ENCODE peak calls at places on chromosomes 5 and 9, in ten cellular contexts. One of them, this sample, is unnamed.

GRCh38 chr9:111662851-111663823 is 1.7 kb downstream of the GNG10 start:
- DNase-seq in CD8-positive, alpha-beta T cell: no peak
- DNase-seq in hepatocyte: peak; percentile 37
- DNase-seq in left ventricle myocardium inferior: no peak
- DNase-seq in psoas muscle: no peak
- DNase-seq in upper lobe of right lung: no peak
- DNase-seq in heart right ventricle: no peak
- DNase-seq in lower lobe of right lung: no peak
- DNase-seq in ascending aorta: no peak
- DNase-seq in adrenal gland: no peak
- DNase-seq in this sample: peak; percentile 67

GRCh38 chr5:26388946-26389345 is 649.4 kb downstream of the CDH9 start:
- DNase-seq in lower lobe of right lung: no peak
- DNase-seq in upper lobe of right lung: no peak
- DNase-seq in left ventricle myocardium inferior: no peak
- DNase-seq in ascending aorta: no peak
- DNase-seq in CD8-positive, alpha-beta T cell: no peak
- DNase-seq in psoas muscle: no peak
- DNase-seq in adrenal gland: peak; percentile 41
- DNase-seq in heart right ventricle: no peak
- DNase-seq in hepatocyte: no peak
- DNase-seq in this sample: peak; percentile 18

GRCh38 chr5:146867996-146868708 is 10.4 kb downstream of the PPP2R2B start:
- DNase-seq in psoas muscle: no peak
- DNase-seq in ascending aorta: no peak
- DNase-seq in hepatocyte: no peak
- DNase-seq in lower lobe of right lung: no peak
- DNase-seq in upper lobe of right lung: no peak
- DNase-seq in CD8-positive, alpha-beta T cell: no peak
- DNase-seq in heart right ventricle: no peak
- DNase-seq in left ventricle myocardium inferior: no peak
- DNase-seq in adrenal gland: no peak
- DNase-seq in this sample: no peak

GRCh38 chr5:124876564-124876963 is 130.1 kb upstream of the ZNF608 start:
- DNase-seq in hepatocyte: no peak
- DNase-seq in psoas muscle: no peak
- DNase-seq in left ventricle myocardium inferior: no peak
- DNase-seq in ascending aorta: no peak
- DNase-seq in upper lobe of right lung: no peak
- DNase-seq in heart right ventricle: no peak
- DNase-seq in adrenal gland: no peak
- DNase-seq in lower lobe of right lung: no peak
- DNase-seq in CD8-positive, alpha-beta T cell: no peak
- DNase-seq in this sample: no peak

GRCh38 chr9:112299514-112299913 is 33.9 kb downstream of the PTBP3 start:
- DNase-seq in heart right ventricle: no peak
- DNase-seq in adrenal gland: no peak
- DNase-seq in lower lobe of right lung: no peak
- DNase-seq in left ventricle myocardium inferior: no peak
- DNase-seq in upper lobe of right lung: no peak
- DNase-seq in CD8-positive, alpha-beta T cell: no peak
- DNase-seq in psoas muscle: no peak
- DNase-seq in hepatocyte: no peak
- DNase-seq in ascending aorta: no peak
- DNase-seq in this sample: peak; percentile 89

GRCh38 chr9:78973906-78974305 is 597.9 kb upstream of the TLE4 start:
- DNase-seq in upper lobe of right lung: no peak
- DNase-seq in adrenal gland: no peak
- DNase-seq in CD8-positive, alpha-beta T cell: no peak
- DNase-seq in ascending aorta: no peak
- DNase-seq in lower lobe of right lung: no peak
- DNase-seq in left ventricle myocardium inferior: no peak
- DNase-seq in heart right ventricle: no peak
- DNase-seq in psoas muscle: no peak
- DNase-seq in hepatocyte: no peak
- DNase-seq in this sample: peak; percentile 91

GRCh38 chr5:69091771-69092170 is 2.0 kb upstream of the SLC30A5 start:
- DNase-seq in upper lobe of right lung: no peak
- DNase-seq in ascending aorta: no peak
- DNase-seq in left ventricle myocardium inferior: no peak
- DNase-seq in heart right ventricle: no peak
- DNase-seq in psoas muscle: no peak
- DNase-seq in adrenal gland: no peak
- DNase-seq in hepatocyte: no peak
- DNase-seq in lower lobe of right lung: no peak
- DNase-seq in CD8-positive, alpha-beta T cell: no peak
- DNase-seq in this sample: no peak

GRCh38 chr5:6359941-6360683 is 18.2 kb downstream of the MED10 start:
- DNase-seq in upper lobe of right lung: no peak
- DNase-seq in psoas muscle: no peak
- DNase-seq in lower lobe of right lung: no peak
- DNase-seq in left ventricle myocardium inferior: no peak
- DNase-seq in adrenal gland: no peak
- DNase-seq in ascending aorta: peak; percentile 40
- DNase-seq in hepatocyte: no peak
- DNase-seq in CD8-positive, alpha-beta T cell: no peak
- DNase-seq in heart right ventricle: no peak
- DNase-seq in this sample: peak; percentile 7

GRCh38 chr5:135709998-135710670 is 124.3 kb upstream of the SLC25A48 start:
- DNase-seq in hepatocyte: peak; percentile 29
- DNase-seq in ascending aorta: no peak
- DNase-seq in left ventricle myocardium inferior: no peak
- DNase-seq in psoas muscle: no peak
- DNase-seq in lower lobe of right lung: no peak
- DNase-seq in CD8-positive, alpha-beta T cell: no peak
- DNase-seq in heart right ventricle: no peak
- DNase-seq in adrenal gland: no peak
- DNase-seq in upper lobe of right lung: no peak
- DNase-seq in this sample: no peak

GRCh38 chr9:114138537-114138936 is 16.8 kb upstream of the COL27A1 start:
- DNase-seq in upper lobe of right lung: no peak
- DNase-seq in hepatocyte: peak; percentile 55
- DNase-seq in adrenal gland: peak; percentile 35
- DNase-seq in CD8-positive, alpha-beta T cell: no peak
- DNase-seq in ascending aorta: peak; percentile 73
- DNase-seq in left ventricle myocardium inferior: no peak
- DNase-seq in heart right ventricle: peak; percentile 23
- DNase-seq in psoas muscle: no peak
- DNase-seq in lower lobe of right lung: no peak
- DNase-seq in this sample: no peak

GRCh38 chr9:117074782-117075510 is 339.9 kb downstream of the ASTN2 start:
- DNase-seq in CD8-positive, alpha-beta T cell: no peak
- DNase-seq in upper lobe of right lung: no peak
- DNase-seq in left ventricle myocardium inferior: no peak
- DNase-seq in ascending aorta: no peak
- DNase-seq in adrenal gland: no peak
- DNase-seq in psoas muscle: no peak
- DNase-seq in hepatocyte: no peak
- DNase-seq in lower lobe of right lung: no peak
- DNase-seq in heart right ventricle: no peak
- DNase-seq in this sample: peak; percentile 72

GRCh38 chr9:4656621-4657020 is 5.5 kb upstream of the PLPP6 start:
- DNase-seq in heart right ventricle: no peak
- DNase-seq in upper lobe of right lung: no peak
- DNase-seq in ascending aorta: no peak
- DNase-seq in left ventricle myocardium inferior: no peak
- DNase-seq in psoas muscle: no peak
- DNase-seq in lower lobe of right lung: no peak
- DNase-seq in hepatocyte: no peak
- DNase-seq in adrenal gland: no peak
- DNase-seq in CD8-positive, alpha-beta T cell: no peak
- DNase-seq in this sample: no peak

DNA sequence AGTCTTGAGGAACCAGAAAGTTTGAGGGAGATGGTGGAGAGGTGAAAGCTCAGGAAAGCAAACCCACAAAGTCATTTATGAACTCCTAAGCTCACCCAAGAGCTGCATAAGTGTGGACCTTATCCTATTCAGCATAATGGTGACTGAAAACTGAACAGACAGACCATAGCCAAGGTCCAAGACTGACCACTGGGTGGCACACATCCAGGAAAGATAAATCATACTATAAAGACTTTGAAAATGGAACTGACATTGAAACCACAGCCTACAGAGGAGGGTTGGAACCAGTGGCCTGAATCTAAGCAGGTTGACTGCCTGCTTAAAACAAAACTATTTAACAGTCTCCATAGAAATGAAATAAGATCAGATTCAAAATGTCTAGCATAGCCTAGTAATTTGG is 121.1 kb upstream of the RGS7BP start:
- DNase-seq in CD8-positive, alpha-beta T cell: no peak
- DNase-seq in adrenal gland: no peak
- DNase-seq in psoas muscle: no peak
- DNase-seq in ascending aorta: no peak
- DNase-seq in lower lobe of right lung: no peak
- DNase-seq in upper lobe of right lung: no peak
- DNase-seq in hepatocyte: peak; percentile 44
- DNase-seq in heart right ventricle: no peak
- DNase-seq in left ventricle myocardium inferior: no peak
- DNase-seq in this sample: peak; percentile 11
- TF ChIP-seq CTCF in CD8-positive, alpha-beta T cell: no peak
- TF ChIP-seq CTCF in adrenal gland: no peak
- TF ChIP-seq CTCF in psoas muscle: no peak
- TF ChIP-seq CTCF in ascending aorta: no peak
- TF ChIP-seq CTCF in lower lobe of right lung: no peak
- TF ChIP-seq CTCF in upper lobe of right lung: no peak
- TF ChIP-seq CTCF in hepatocyte: peak; percentile 37
- TF ChIP-seq CTCF in heart right ventricle: no peak
- TF ChIP-seq CTCF in left ventricle myocardium inferior: peak; percentile 8
- TF ChIP-seq CTCF in this sample: peak; percentile 41

GRCh38 chr5:85000671-85001070 is 616.0 kb upstream of the EDIL3 start:
- DNase-seq in adrenal gland: no peak
- DNase-seq in upper lobe of right lung: no peak
- DNase-seq in heart right ventricle: no peak
- DNase-seq in psoas muscle: no peak
- DNase-seq in ascending aorta: no peak
- DNase-seq in lower lobe of right lung: no peak
- DNase-seq in hepatocyte: no peak
- DNase-seq in CD8-positive, alpha-beta T cell: no peak
- DNase-seq in left ventricle myocardium inferior: no peak
- DNase-seq in this sample: no peak
- H3K27ac ChIP-seq in adrenal gland: no peak overlapping the region
- H3K27ac ChIP-seq in upper lobe of right lung: no peak overlapping the region
- H3K27ac ChIP-seq in heart right ventricle: no peak overlapping the region
- H3K27ac ChIP-seq in psoas muscle: no peak overlapping the region
- H3K27ac ChIP-seq in ascending aorta: no peak overlapping the region
- H3K27ac ChIP-seq in lower lobe of right lung: no peak overlapping the region
- H3K27ac ChIP-seq in hepatocyte: no peak overlapping the region
- H3K27ac ChIP-seq in CD8-positive, alpha-beta T cell: no peak overlapping the region
- H3K27ac ChIP-seq in left ventricle myocardium inferior: no peak overlapping the region
- H3K27ac ChIP-seq in this sample: no peak overlapping the region

GRCh38 chr5:56759521-56759920 is 55.8 kb upstream of the MAP3K1 start:
- DNase-seq in adrenal gland: peak; percentile 43
- DNase-seq in CD8-positive, alpha-beta T cell: no peak
- DNase-seq in lower lobe of right lung: no peak
- DNase-seq in left ventricle myocardium inferior: no peak
- DNase-seq in ascending aorta: no peak
- DNase-seq in hepatocyte: peak; percentile 41
- DNase-seq in upper lobe of right lung: no peak
- DNase-seq in psoas muscle: no peak
- DNase-seq in heart right ventricle: peak; percentile 11
- DNase-seq in this sample: peak; percentile 39
- H3K4me1 ChIP-seq in adrenal gland: no peaks in the 10 kb centered on the region
- H3K4me1 ChIP-seq in CD8-positive, alpha-beta T cell: no peaks in the 10 kb centered on the region
- H3K4me1 ChIP-seq in lower lobe of right lung: peaks cover 16% of the 10 kb centered on the region
- H3K4me1 ChIP-seq in left ventricle myocardium inferior: peaks cover 42% of the 10 kb centered on the region
- H3K4me1 ChIP-seq in ascending aorta: no peaks in the 10 kb centered on the region
- H3K4me1 ChIP-seq in hepatocyte: peaks cover 7% of the 10 kb centered on the region
- H3K4me1 ChIP-seq in upper lobe of right lung: peaks cover 12% of the 10 kb centered on the region
- H3K4me1 ChIP-seq in psoas muscle: no peaks in the 10 kb centered on the region
- H3K4me1 ChIP-seq in heart right ventricle: peaks cover 16% of the 10 kb centered on the region
- H3K4me1 ChIP-seq in this sample: no peaks in the 10 kb centered on the region

GRCh38 chr9:127570533-127571111 is 41.5 kb upstream of the STXBP1 start:
- DNase-seq in CD8-positive, alpha-beta T cell: no peak
- DNase-seq in hepatocyte: no peak
- DNase-seq in left ventricle myocardium inferior: no peak
- DNase-seq in heart right ventricle: no peak
- DNase-seq in lower lobe of right lung: no peak
- DNase-seq in upper lobe of right lung: no peak
- DNase-seq in ascending aorta: peak; percentile 67
- DNase-seq in adrenal gland: no peak
- DNase-seq in psoas muscle: no peak
- DNase-seq in this sample: no peak

GRCh38 chr9:127575875-127576778 is 36.0 kb upstream of the STXBP1 start:
- DNase-seq in hepatocyte: peak; percentile 62
- DNase-seq in adrenal gland: no peak
- DNase-seq in left ventricle myocardium inferior: no peak
- DNase-seq in CD8-positive, alpha-beta T cell: no peak
- DNase-seq in psoas muscle: no peak
- DNase-seq in lower lobe of right lung: no peak
- DNase-seq in heart right ventricle: no peak
- DNase-seq in ascending aorta: no peak
- DNase-seq in upper lobe of right lung: no peak
- DNase-seq in this sample: no peak

GRCh38 chr9:127572961-127573727 is 38.9 kb upstream of the STXBP1 start:
- DNase-seq in CD8-positive, alpha-beta T cell: no peak
- DNase-seq in heart right ventricle: no peak
- DNase-seq in adrenal gland: no peak
- DNase-seq in lower lobe of right lung: no peak
- DNase-seq in upper lobe of right lung: no peak
- DNase-seq in hepatocyte: no peak
- DNase-seq in ascending aorta: no peak
- DNase-seq in psoas muscle: no peak
- DNase-seq in left ventricle myocardium inferior: no peak
- DNase-seq in this sample: no peak

GRCh38 chr9:127578627-127578951 is 33.5 kb upstream of the STXBP1 start:
- DNase-seq in heart right ventricle: no peak
- DNase-seq in psoas muscle: no peak
- DNase-seq in ascending aorta: no peak
- DNase-seq in upper lobe of right lung: no peak
- DNase-seq in hepatocyte: no peak
- DNase-seq in left ventricle myocardium inferior: no peak
- DNase-seq in lower lobe of right lung: no peak
- DNase-seq in CD8-positive, alpha-beta T cell: no peak
- DNase-seq in adrenal gland: no peak
- DNase-seq in this sample: no peak

DNA sequence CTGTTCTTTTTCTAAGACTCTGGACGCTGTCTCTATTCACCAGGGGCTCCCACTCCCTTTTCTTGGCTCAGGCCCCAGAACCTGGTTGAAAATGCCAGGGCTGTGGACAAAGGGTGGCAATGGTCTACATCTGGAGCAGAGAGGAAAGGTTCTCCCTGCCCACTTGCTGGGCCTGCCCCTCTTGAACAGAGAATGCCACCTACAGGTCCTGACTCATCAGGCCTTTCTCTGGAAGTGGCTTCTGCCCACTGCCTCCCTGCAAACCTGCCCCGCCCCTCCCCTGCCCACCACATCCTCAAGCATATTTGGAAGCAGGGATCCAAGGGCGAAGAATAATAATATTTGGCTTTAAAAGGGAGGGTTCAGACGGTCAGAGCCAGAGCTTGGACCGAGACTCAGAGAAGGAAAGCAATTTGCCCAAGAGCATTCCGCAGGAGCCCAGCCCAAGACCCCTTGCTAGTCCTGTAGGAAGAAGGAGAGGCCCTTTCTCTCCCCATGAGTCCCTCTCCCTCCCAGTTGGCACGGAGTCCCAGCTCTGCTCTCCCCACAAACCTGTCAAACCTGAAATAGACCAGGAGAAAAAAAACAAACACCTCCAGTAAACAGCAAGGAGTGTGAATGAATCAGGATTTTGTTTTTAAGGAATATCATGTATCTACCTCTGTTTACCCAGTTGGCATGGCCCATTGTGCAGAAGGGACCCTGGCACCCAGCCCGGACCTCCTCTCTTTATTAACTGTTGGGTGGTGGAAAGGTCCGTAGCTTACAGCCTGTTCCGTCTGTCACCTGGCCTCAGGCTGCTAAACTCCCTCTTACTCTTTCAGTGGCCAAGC is 37.8 kb upstream of the STXBP1 start:
- DNase-seq in left ventricle myocardium inferior: no peak
- DNase-seq in ascending aorta: peak; percentile 87
- DNase-seq in CD8-positive, alpha-beta T cell: no peak
- DNase-seq in psoas muscle: no peak
- DNase-seq in hepatocyte: peak; percentile 58
- DNase-seq in adrenal gland: peak; percentile 51
- DNase-seq in upper lobe of right lung: peak; percentile 85
- DNase-seq in heart right ventricle: no peak
- DNase-seq in lower lobe of right lung: peak; percentile 73
- DNase-seq in this sample: no peak
- TF ChIP-seq CTCF in left ventricle myocardium inferior: peak; percentile 10
- TF ChIP-seq CTCF in ascending aorta: no peak
- TF ChIP-seq CTCF in CD8-positive, alpha-beta T cell: no peak
- TF ChIP-seq CTCF in psoas muscle: no peak
- TF ChIP-seq CTCF in hepatocyte: no peak
- TF ChIP-seq CTCF in adrenal gland: no peak
- TF ChIP-seq CTCF in upper lobe of right lung: no peak
- TF ChIP-seq CTCF in heart right ventricle: no peak
- TF ChIP-seq CTCF in lower lobe of right lung: no peak
- TF ChIP-seq CTCF in this sample: peak; percentile 17